ENCODE peak calls at places on chromosomes 6 and 20, in four cellular contexts. One of them, this sample, is unnamed.

GRCh38 chr6:2915150-2915549 is 12.0 kb upstream of the SERPINB9 start:
- DNase-seq in fibroblast of the aortic adventitia: no peak
- DNase-seq in BJ: no peak
- DNase-seq in ovary: no peak
- DNase-seq in this sample: no peak

GRCh38 chr6:40695750-40696415 is 108.7 kb upstream of the LRFN2 start:
- DNase-seq in fibroblast of the aortic adventitia: no peak
- DNase-seq in BJ: no peak
- DNase-seq in ovary: no peak
- DNase-seq in this sample: no peak

GRCh38 chr6:151681426-151682059 is 125.9 kb upstream of the ESR1 start:
- DNase-seq in ovary: peak; percentile 45
- DNase-seq in BJ: no peak
- DNase-seq in fibroblast of the aortic adventitia: peak; percentile 63
- DNase-seq in this sample: peak; percentile 56

GRCh38 chr6:128310061-128310460 is 210.3 kb downstream of the PTPRK start:
- DNase-seq in BJ: no peak
- DNase-seq in ovary: no peak
- DNase-seq in fibroblast of the aortic adventitia: peak; percentile 19
- DNase-seq in this sample: no peak

GRCh38 chr6:107819976-107820551 is 4.0 kb downstream of the SCML4 start:
- DNase-seq in ovary: no peak
- DNase-seq in fibroblast of the aortic adventitia: no peak
- DNase-seq in BJ: no peak
- DNase-seq in this sample: no peak

GRCh38 chr6:153787341-153787606 is 251.8 kb upstream of the OPRM1 start:
- DNase-seq in fibroblast of the aortic adventitia: no peak
- DNase-seq in BJ: no peak
- DNase-seq in ovary: no peak
- DNase-seq in this sample: no peak

GRCh38 chr6:107663308-107663707 is 160.8 kb downstream of the SCML4 start:
- DNase-seq in fibroblast of the aortic adventitia: no peak
- DNase-seq in ovary: no peak
- DNase-seq in BJ: no peak
- DNase-seq in this sample: no peak

GRCh38 chr20:35363190-35363589 is 48.6 kb downstream of the UQCC1 start:
- DNase-seq in fibroblast of the aortic adventitia: peak; percentile 80
- DNase-seq in ovary: no peak
- DNase-seq in BJ: no peak
- DNase-seq in this sample: no peak

GRCh38 chr20:2146080-2146867 is 44.6 kb downstream of the STK35 start:
- DNase-seq in BJ: no peak
- DNase-seq in fibroblast of the aortic adventitia: no peak
- DNase-seq in ovary: peak; percentile 9
- DNase-seq in this sample: no peak

GRCh38 chr6:1264619-1265445 is 47.1 kb upstream of the FOXQ1 start:
- DNase-seq in ovary: no peak
- DNase-seq in BJ: no peak
- DNase-seq in fibroblast of the aortic adventitia: no peak
- DNase-seq in this sample: no peak

GRCh38 chr6:121823437-121823851 is 388.0 kb downstream of the GJA1 start:
- DNase-seq in BJ: peak; percentile 55
- DNase-seq in ovary: no peak
- DNase-seq in fibroblast of the aortic adventitia: peak; percentile 93
- DNase-seq in this sample: peak; percentile 68

GRCh38 chr6:116158641-116159040 is 32.7 kb upstream of the COL10A1 start:
- DNase-seq in ovary: no peak
- DNase-seq in fibroblast of the aortic adventitia: peak; percentile 16
- DNase-seq in BJ: no peak
- DNase-seq in this sample: peak; percentile 73

GRCh38 chr20:57004416-57004815 is 262.0 kb downstream of the BMP7 start:
- DNase-seq in BJ: no peak
- DNase-seq in fibroblast of the aortic adventitia: no peak
- DNase-seq in ovary: no peak
- DNase-seq in this sample: no peak

GRCh38 chr6:11094411-11094851 is 797 bp downstream of the SMIM13 start:
- DNase-seq in BJ: no peak
- DNase-seq in fibroblast of the aortic adventitia: peak; percentile 43
- DNase-seq in ovary: no peak
- DNase-seq in this sample: peak; percentile 49

GRCh38 chr6:13989424-13990144 is 64.8 kb downstream of the RNF182 start:
- DNase-seq in ovary: no peak
- DNase-seq in fibroblast of the aortic adventitia: no peak
- DNase-seq in BJ: no peak
- DNase-seq in this sample: peak; percentile 8

GRCh38 chr6:2876210-2877056 is 26.7 kb downstream of the SERPINB9 start:
- DNase-seq in fibroblast of the aortic adventitia: peak; percentile 95
- DNase-seq in BJ: peak; percentile 49
- DNase-seq in ovary: peak; percentile 73
- DNase-seq in this sample: peak; percentile 94

GRCh38 chr6:170165501-170166117 is 125.3 kb downstream of the DLL1 start:
- DNase-seq in fibroblast of the aortic adventitia: no peak
- DNase-seq in BJ: no peak
- DNase-seq in ovary: peak; percentile 70
- DNase-seq in this sample: no peak

GRCh38 chr20:48691523-48691922 is 136.3 kb downstream of the PREX1 start:
- DNase-seq in BJ: no peak
- DNase-seq in ovary: no peak
- DNase-seq in fibroblast of the aortic adventitia: no peak
- DNase-seq in this sample: no peak

GRCh38 chr20:52945862-52946522 is 26.2 kb upstream of the TSHZ2 start:
- DNase-seq in ovary: no peak
- DNase-seq in BJ: no peak
- DNase-seq in fibroblast of the aortic adventitia: no peak
- DNase-seq in this sample: no peak

GRCh38 chr6:22575190-22575589 is 5.8 kb downstream of the HDGFL1 start:
- DNase-seq in BJ: no peak
- DNase-seq in ovary: no peak
- DNase-seq in fibroblast of the aortic adventitia: peak; percentile 3
- DNase-seq in this sample: peak; percentile 59

GRCh38 chr20:18722381-18722780 is 91.2 kb upstream of the SCP2D1 start:
- DNase-seq in fibroblast of the aortic adventitia: no peak
- DNase-seq in BJ: no peak
- DNase-seq in ovary: no peak
- DNase-seq in this sample: peak; percentile 38

GRCh38 chr20:49132995-49133451 is 55.1 kb downstream of the STAU1 start:
- DNase-seq in ovary: peak; percentile 46
- DNase-seq in fibroblast of the aortic adventitia: peak; percentile 90
- DNase-seq in BJ: peak; percentile 24
- DNase-seq in this sample: peak; percentile 79

GRCh38 chr20:49392745-49393144 is 89.7 kb downstream of the KCNB1 start:
- DNase-seq in BJ: no peak
- DNase-seq in ovary: no peak
- DNase-seq in fibroblast of the aortic adventitia: no peak
- DNase-seq in this sample: no peak

GRCh38 chr6:15520616-15521203 is 142.1 kb downstream of the DTNBP1 start:
- DNase-seq in fibroblast of the aortic adventitia: no peak
- DNase-seq in ovary: no peak
- DNase-seq in BJ: no peak
- DNase-seq in this sample: no peak

GRCh38 chr20:3818155-3819151 is 1.9 kb upstream of the AP5S1 start:
- DNase-seq in BJ: no peak
- DNase-seq in fibroblast of the aortic adventitia: peak; percentile 80
- DNase-seq in ovary: peak; percentile 71
- DNase-seq in this sample: peak; percentile 90

GRCh38 chr6:85077098-85077497 is 312.7 kb upstream of the TBX18 start:
- DNase-seq in BJ: no peak
- DNase-seq in fibroblast of the aortic adventitia: no peak
- DNase-seq in ovary: no peak
- DNase-seq in this sample: peak; percentile 21

GRCh38 chr6:168133186-168133585 is 54.2 kb upstream of the FRMD1 start:
- DNase-seq in BJ: peak; percentile 2
- DNase-seq in fibroblast of the aortic adventitia: peak; percentile 78
- DNase-seq in ovary: peak; percentile 79
- DNase-seq in this sample: peak; percentile 41

GRCh38 chr20:36775196-36775595 is 1.6 kb upstream of the DSN1 start:
- DNase-seq in ovary: no peak
- DNase-seq in BJ: no peak
- DNase-seq in fibroblast of the aortic adventitia: no peak
- DNase-seq in this sample: no peak

DNA sequence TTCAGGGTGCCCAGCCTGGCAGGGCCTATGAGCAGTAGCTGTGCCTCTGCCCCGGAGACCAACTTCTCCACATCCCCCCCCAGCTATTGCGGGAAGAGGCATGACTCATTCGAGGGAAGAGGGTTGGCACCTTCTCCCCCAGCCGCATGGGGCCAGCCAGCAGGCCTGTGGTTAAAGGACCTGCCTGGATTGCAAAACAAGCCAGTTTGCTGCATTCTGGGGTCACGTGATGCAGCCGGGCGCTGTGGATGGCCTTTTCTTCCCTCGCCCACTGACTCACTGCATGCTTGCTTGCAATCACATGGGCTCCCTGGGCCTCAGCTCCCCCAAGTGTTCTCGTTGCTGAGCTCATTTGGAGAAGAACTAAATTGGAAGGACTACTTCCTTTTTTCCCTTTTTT is 182.5 kb downstream of the MAFB start:
- DNase-seq in fibroblast of the aortic adventitia: peak; percentile 95
- DNase-seq in ovary: peak; percentile 74
- DNase-seq in BJ: peak; percentile 89
- DNase-seq in this sample: peak; percentile 99
- TF ChIP-seq CTCF in fibroblast of the aortic adventitia: no peak
- TF ChIP-seq CTCF in ovary: no peak
- TF ChIP-seq CTCF in BJ: no peak
- TF ChIP-seq CTCF in this sample: peak; percentile 15

GRCh38 chr20:38842558-38842981 is 37.1 kb downstream of the PPP1R16B start:
- DNase-seq in ovary: no peak
- DNase-seq in fibroblast of the aortic adventitia: no peak
- DNase-seq in BJ: no peak
- DNase-seq in this sample: no peak
- H3K4me3 ChIP-seq in ovary: no peak overlapping the region
- H3K4me3 ChIP-seq in fibroblast of the aortic adventitia: no peak overlapping the region
- H3K4me3 ChIP-seq in BJ: no peak overlapping the region
- H3K4me3 ChIP-seq in this sample: no peak overlapping the region

DNA sequence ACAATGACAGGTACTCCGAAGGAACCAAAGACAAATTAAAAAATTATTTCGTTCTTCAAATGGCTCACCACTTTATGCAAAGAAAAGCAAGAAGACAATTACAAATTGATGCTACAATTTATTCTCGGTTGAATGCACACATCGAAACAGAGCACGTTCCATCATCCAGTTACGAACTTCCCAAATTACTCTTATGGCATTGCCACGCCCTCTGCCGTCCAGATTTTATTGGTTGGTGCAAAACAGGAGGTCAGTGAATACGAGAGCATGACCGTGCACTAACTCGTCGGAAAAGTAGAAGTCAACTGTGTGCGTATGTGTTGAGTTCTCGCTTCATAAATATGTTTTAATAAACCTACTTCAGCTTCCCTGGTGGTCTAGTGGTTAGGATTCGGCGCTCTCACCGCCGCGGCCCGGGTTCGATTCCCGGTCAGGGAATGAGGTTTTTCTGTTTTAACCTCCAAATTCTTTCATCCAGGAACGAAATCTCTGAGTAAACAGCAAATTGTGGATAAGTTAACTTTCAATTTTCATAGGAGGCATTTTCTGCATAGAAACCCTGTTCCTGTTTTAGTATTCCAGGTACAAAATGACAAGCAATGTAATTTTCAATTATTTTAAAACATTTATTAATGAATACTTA is 23.2 kb downstream of the ZNF311 start:
- DNase-seq in BJ: peak; percentile 64
- DNase-seq in ovary: peak; percentile 89
- DNase-seq in fibroblast of the aortic adventitia: peak; percentile 96
- DNase-seq in this sample: peak; percentile 90
- TF ChIP-seq CTCF in BJ: no peak
- TF ChIP-seq CTCF in ovary: no peak
- TF ChIP-seq CTCF in fibroblast of the aortic adventitia: no peak
- TF ChIP-seq CTCF in this sample: no peak

DNA sequence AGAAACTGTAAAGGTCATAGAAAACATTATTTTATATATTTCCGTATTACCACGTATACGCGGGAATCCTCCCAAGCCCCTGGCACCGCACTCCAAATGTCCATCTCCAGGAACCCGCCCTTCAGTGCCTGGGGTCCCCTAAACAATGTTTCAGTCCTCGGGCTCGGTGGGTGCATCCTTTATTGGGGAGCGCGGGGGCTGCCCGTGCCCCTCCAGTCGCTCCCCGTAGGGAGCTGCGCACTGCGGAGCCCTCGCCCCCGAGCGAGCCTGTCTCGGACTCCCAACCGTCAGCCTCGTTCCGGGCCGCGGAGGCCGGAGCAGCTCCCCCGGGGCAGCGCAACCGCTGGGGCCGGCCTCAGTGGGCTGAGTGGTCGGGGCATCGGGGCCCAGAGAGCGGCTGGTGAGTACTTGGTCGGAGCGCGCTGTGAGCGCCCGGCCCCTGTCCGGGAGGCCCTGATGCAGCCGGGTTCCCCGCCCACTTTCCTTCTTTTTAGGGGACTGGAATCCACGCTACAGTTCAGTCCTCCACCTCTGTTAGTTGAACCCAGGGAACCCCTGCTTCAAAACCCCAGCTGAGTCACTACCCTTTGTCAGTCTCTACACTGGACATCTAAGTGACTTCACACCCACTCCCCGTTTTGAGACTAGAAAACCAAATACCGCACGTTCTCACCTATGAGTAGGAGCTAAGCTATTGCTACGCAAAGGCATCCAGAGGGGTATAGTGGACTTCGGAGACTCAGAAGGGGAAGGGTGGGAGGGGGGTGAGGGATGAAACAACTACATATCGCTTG is at the start of gene DNAH8:
- DNase-seq in fibroblast of the aortic adventitia: no peak
- DNase-seq in ovary: no peak
- DNase-seq in BJ: no peak
- DNase-seq in this sample: no peak
- H3K4me3 ChIP-seq in fibroblast of the aortic adventitia: peak within 1 kb of the TSS; percentile 50
- H3K4me3 ChIP-seq in ovary: peak within 1 kb of the TSS; percentile 2
- H3K4me3 ChIP-seq in BJ: peak within 1 kb of the TSS; percentile 26
- H3K4me3 ChIP-seq in this sample: peak within 1 kb of the TSS; percentile 3

DNA sequence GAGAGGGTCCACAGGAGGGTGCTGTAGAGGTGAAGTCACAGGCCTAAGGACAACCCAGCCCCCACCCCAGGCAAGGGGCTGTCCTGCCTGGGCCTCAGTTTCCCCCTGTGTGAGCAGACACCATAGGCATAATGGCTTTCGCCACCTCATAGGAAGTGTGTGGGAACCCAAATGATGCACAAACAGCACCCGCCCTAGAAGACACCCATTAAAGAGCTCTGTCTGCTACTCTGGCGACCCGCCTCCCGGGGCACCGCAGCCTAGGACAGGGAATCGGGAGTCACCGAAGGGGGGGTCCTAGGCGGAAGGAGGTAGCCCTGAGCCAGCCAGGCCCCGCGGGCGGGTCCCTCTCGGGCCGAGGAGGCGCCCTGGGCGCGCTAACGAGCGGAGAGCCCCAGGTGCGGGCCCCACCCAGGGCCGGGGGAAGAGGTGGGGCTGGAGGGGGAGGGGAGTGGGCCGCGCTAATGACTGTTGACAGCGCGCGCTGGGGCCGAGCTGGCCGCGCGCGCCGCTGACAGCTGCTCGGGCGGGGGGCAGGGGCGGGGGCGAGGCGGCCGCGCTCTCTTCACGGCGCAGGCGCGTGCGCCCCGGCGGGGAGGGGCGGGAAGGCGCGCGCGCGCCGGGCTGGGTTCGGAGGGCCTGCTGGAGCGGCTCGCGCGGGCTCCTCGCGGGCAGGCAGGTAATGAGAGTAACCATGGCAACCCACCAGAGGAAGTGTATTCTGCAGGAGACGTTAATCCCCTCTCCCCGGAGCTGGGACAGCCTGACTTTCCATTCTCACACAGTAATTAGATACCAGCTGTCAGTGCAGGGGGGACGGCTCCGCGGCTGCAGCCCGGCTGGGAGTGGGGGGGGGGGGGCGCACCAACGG is 48.9 kb downstream of the NOL4L start:
- DNase-seq in ovary: peak; percentile 56
- DNase-seq in BJ: no peak
- DNase-seq in fibroblast of the aortic adventitia: no peak
- DNase-seq in this sample: no peak
- TF ChIP-seq CTCF in ovary: no peak
- TF ChIP-seq CTCF in BJ: no peak
- TF ChIP-seq CTCF in fibroblast of the aortic adventitia: no peak
- TF ChIP-seq CTCF in this sample: no peak